ENCODE peak calls at places on chromosomes 11 and 22, in eight cellular contexts. S is body of pancreas, D is IMR-90, F is GM23338, P is left ventricle myocardium inferior, V is A673, K is OCI-LY7, I is kidney. Y is an unnamed sample. For H3K36me3, the result is how much of the 10 kb centered on the place peaks cover.

GRCh38 chr11:15114501-15115475 is at the start of gene INSC:
- DNase-seq in I (no peak), P (peak), F (peak), V (no peak), S (peak), K (no peak), D (peak), Y (no peak)

GRCh38 chr11:62805991-62806441 is 776 bp upstream of the NXF1 start:
- DNase-seq in I (peak), D (no peak), P (no peak), S (no peak), K (peak), F (peak), V (no peak), Y (no peak)

GRCh38 chr11:71566081-71566620 is 788 bp downstream of the KRTAP5-10 start:
- DNase-seq in P (no peak), I (peak), V (no peak), K (no peak), D (no peak), S (no peak), F (no peak), Y (no peak)

GRCh38 chr22:24183321-24184031 is 2.2 kb downstream of the SUSD2 start:
- DNase-seq in S (no peak), D (no peak), V (no peak), I (peak), P (peak), F (no peak), K (no peak), Y (no peak)

GRCh38 chr11:101482556-101483124 is 101.2 kb downstream of the TRPC6 start:
- DNase-seq in I (no peak), P (no peak), K (no peak), S (no peak), V (no peak), D (no peak), F (no peak), Y (no peak)

GRCh38 chr11:113446112-113446511 is 29.1 kb downstream of the DRD2 start:
- DNase-seq in P (no peak), V (no peak), I (no peak), S (no peak), D (no peak), K (no peak), F (no peak), Y (no peak)

GRCh38 chr22:50435701-50436115 is 39.1 kb downstream of the SBF1 start:
- DNase-seq in S (no peak), F (no peak), D (no peak), V (no peak), K (no peak), I (peak), P (no peak), Y (no peak)

GRCh38 chr11:71420455-71421241 is 27.5 kb downstream of the DHCR7 start:
- DNase-seq in P (no peak), I (no peak), D (peak), F (peak), V (peak), S (peak), K (peak), Y (no peak)

GRCh38 chr22:27989758-27990450 is 70.8 kb upstream of the PITPNB start:
- DNase-seq in K (no peak), P (no peak), I (no peak), V (no peak), S (no peak), D (no peak), F (no peak), Y (no peak)

GRCh38 chr11:72955466-72955865 is 141.3 kb downstream of the ATG16L2 start:
- DNase-seq in P (no peak), V (peak), K (no peak), S (no peak), D (no peak), I (no peak), F (no peak), Y (no peak)

GRCh38 chr11:2737876-2738275 is 38.1 kb upstream of the KCNQ1OT1 start:
- DNase-seq in F (no peak), P (peak), I (peak), D (no peak), S (no peak), V (no peak), K (no peak), Y (no peak)

GRCh38 chr11:126146454-126147192 is 64.8 kb downstream of the RPUSD4 start:
- DNase-seq in K (no peak), V (no peak), D (no peak), I (no peak), S (no peak), P (no peak), F (peak), Y (no peak)

GRCh38 chr11:113637636-113638035 is 68.5 kb downstream of the TMPRSS5 start:
- DNase-seq in F (no peak), S (no peak), K (no peak), P (no peak), D (no peak), V (no peak), I (no peak), Y (no peak)

GRCh38 chr11:45332486-45332934 is 46.4 kb upstream of the SYT13 start:
- DNase-seq in S (peak), I (no peak), P (no peak), K (peak), F (peak), D (peak), V (peak), Y (no peak)

GRCh38 chr11:74948546-74948897 is 369 bp downstream of the XRRA1 start:
- DNase-seq in P (no peak), S (no peak), K (peak), I (no peak), F (no peak), D (no peak), V (peak), Y (no peak)

GRCh38 chr11:111176603-111177002 is 68.9 kb upstream of the POU2AF2 start:
- DNase-seq in I (no peak), P (no peak), F (no peak), K (peak), V (no peak), D (no peak), S (no peak), Y (no peak)

GRCh38 chr22:43823353-43823908 is 11.3 kb upstream of the EFCAB6 start:
- DNase-seq in I (peak), K (no peak), V (no peak), D (no peak), P (no peak), S (peak), F (peak), Y (no peak)

GRCh38 chr11:130099356-130099755 is 29.7 kb downstream of the APLP2 start:
- DNase-seq in D (no peak), S (no peak), F (no peak), P (no peak), K (no peak), V (no peak), I (no peak), Y (no peak)

GRCh38 chr22:24400726-24401596 is 26.4 kb upstream of the ADORA2A start:
- DNase-seq in S (no peak), V (no peak), K (peak), I (no peak), F (no peak), D (peak), P (no peak), Y (no peak)

GRCh38 chr11:67644472-67645418 is 5.2 kb upstream of the TBX10 start:
- DNase-seq in I (peak), D (no peak), P (no peak), S (no peak), K (peak), F (peak), V (no peak), Y (no peak)

GRCh38 chr11:75918295-75918694 is 103.3 kb downstream of the UVRAG start:
- DNase-seq in V (no peak), D (no peak), P (no peak), S (no peak), K (no peak), I (no peak), F (no peak), Y (no peak)

GRCh38 chr11:13261600-13262061 is 16.0 kb upstream of the BMAL1 start:
- DNase-seq in S (no peak), I (no peak), V (peak), K (no peak), F (no peak), D (peak), P (no peak), Y (peak)

GRCh38 chr22:40898850-40899357 is 37.0 kb upstream of the DNAJB7 start:
- DNase-seq in V (peak), S (no peak), K (peak), D (peak), P (no peak), F (peak), I (no peak), Y (peak)

GRCh38 chr22:39808087-39808486 is 85.5 kb downstream of the ENTHD1 start:
- DNase-seq in P (no peak), K (peak), S (no peak), V (peak), I (no peak), F (peak), D (peak), Y (no peak)

GRCh38 chr22:17910561-17911311 is 113.6 kb downstream of the MICAL3 start:
- DNase-seq in S (peak), I (peak), V (peak), D (peak), P (peak), F (peak), K (no peak), Y (peak)

GRCh38 chr11:15943418-15944197 is 412.7 kb downstream of the SOX6 start:
- DNase-seq in S (no peak), I (no peak), V (no peak), F (no peak), D (no peak), K (no peak), P (no peak), Y (no peak)

GRCh38 chr11:36354221-36355003 is 58.3 kb downstream of the PRR5L start:
- DNase-seq in K (no peak), P (no peak), V (no peak), F (no peak), S (no peak), I (no peak), D (peak), Y (peak)

GRCh38 chr22:43437871-43438475 is 26.2 kb downstream of the MPPED1 start:
- DNase-seq in I (peak), D (no peak), V (no peak), S (no peak), F (no peak), P (no peak), K (no peak), Y (no peak)

GRCh38 chr22:40273319-40273718 is 73.0 kb upstream of the ADSL start:
- DNase-seq in V (no peak), K (no peak), F (no peak), P (no peak), I (no peak), D (no peak), S (no peak), Y (no peak)

GRCh38 chr22:20430101-20430640 is 7.5 kb downstream of the SCARF2 start:
- DNase-seq in K (no peak), S (no peak), V (no peak), F (no peak), P (no peak), I (peak), D (no peak), Y (no peak)

GRCh38 chr11:65422633-65423515 is at the start of gene NEAT1:
- DNase-seq in P (peak), F (peak), K (peak), S (peak), V (peak), D (peak), I (peak), Y (peak)

DNA sequence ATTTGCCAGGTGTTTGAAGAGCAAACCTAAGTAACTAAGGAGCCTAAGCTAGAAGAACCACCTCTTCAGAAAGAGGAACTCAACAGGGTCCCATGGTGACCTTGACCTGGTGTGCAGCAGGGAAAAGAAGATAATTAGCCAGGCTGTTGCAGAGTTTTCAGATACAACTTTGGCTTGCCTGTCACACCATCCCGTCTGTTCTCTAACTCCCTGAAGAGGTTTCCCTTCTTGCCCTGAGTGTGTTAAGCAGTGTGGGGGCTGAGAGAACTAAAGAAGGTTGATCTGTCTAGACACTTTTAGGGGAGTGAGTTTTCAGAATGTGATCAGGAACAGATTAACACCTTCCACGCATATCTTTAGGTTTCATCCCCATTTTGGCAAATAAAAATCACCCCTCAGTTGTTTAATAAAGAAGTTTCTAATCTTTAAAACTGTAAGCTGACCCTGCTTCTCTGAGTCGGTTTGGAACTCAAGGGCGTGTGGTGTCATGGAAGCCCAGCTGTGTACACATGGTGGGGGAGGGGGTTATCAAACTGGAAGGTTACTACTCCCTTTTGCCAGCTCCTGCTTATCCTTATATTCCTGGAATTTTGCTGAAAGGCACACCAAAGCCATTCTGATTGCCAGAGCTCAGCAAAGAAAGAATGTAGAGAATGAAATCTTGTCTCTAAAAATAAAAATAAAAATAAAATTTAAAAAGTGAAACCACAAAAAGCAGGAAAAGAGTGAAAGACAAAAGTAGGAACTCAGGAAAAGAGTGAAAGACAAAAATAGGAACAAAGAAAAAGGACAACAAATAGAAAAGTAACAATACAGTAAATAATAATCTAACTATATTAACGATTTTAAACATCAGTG is 70.2 kb downstream of the DBX1 start:
- DNase-seq in V (no peak), I (no peak), D (peak), F (peak), S (peak), K (no peak), P (no peak), Y (no peak)
- H3K36me3 ChIP-seq in V (under half), I (under half), D (under half), F (under half), S (under half), K (under half), P (half or more), Y (under half)

GRCh38 chr22:22167791-22168189 is 76.8 kb upstream of the VPREB1 start:
- DNase-seq in P (no peak), D (no peak), I (no peak), K (peak), V (no peak), F (no peak), S (no peak), Y (no peak)

GRCh38 chr22:22169923-22170322 is 74.7 kb upstream of the VPREB1 start:
- DNase-seq in V (no peak), P (no peak), D (no peak), K (no peak), I (no peak), F (no peak), S (no peak), Y (no peak)

GRCh38 chr22:22168941-22169867 is 75.4 kb upstream of the VPREB1 start:
- DNase-seq in D (no peak), S (no peak), K (no peak), I (no peak), F (no peak), V (no peak), P (no peak), Y (no peak)

GRCh38 chr22:22168190-22168940 is 76.2 kb upstream of the VPREB1 start:
- DNase-seq in V (peak), D (peak), P (no peak), S (peak), K (peak), F (peak), I (no peak), Y (no peak)

GRCh38 chr22:22171357-22172218 is 73.0 kb upstream of the VPREB1 start:
- DNase-seq in P (no peak), S (no peak), V (no peak), I (no peak), K (peak), F (peak), D (no peak), Y (no peak)
- TF ChIP-seq CTCF in P (peak), S (no peak), V (peak), I (peak), K (peak), F (peak), D (peak), Y (peak)

DNA sequence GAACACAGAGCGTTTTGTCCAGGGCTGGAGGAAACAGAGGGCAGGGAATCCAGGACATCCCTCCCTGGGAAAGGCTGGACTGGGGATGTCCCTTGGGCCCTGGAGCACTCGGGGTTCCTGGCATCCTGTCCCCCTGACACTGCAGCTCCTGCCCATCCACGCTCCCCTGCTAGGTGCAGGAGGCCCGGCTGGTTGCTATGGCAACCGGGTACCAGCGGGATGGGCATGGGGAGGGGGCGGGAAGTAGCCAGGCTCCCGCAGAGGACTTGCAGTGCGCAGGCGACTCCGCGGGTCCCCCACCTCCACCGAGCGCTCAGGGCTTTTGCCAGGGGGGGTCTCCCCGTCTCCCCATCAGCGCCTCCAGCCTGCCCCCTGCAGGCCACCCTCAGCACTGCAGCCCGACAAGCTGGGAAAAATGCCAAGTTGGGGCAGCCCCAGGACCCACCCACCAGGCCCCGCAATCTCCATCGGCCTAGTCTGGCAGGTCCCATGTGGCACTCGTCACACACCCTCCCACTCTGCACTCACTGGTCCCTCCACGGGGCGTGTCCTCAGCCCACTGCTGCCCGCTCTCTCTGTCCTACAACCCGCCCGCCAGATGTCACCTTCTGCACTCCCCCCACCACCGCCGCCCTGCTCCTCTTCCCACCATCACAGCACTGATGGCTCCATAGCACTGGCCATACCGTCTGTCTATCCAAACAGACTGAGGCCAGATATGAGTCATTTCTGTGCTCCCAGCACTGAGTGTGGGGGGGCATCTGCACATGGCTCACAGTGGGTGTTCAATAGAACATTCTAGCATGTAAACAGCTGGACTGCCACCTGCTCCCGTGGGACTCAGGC is 31.5 kb downstream of the KIAA0930 start:
- DNase-seq in S (no peak), D (peak), I (peak), K (no peak), F (peak), P (no peak), V (peak), Y (no peak)
- H3K36me3 ChIP-seq in S (under half), D (under half), I (under half), K (half or more), F (under half), P (under half), V (under half), Y (under half)

DNA sequence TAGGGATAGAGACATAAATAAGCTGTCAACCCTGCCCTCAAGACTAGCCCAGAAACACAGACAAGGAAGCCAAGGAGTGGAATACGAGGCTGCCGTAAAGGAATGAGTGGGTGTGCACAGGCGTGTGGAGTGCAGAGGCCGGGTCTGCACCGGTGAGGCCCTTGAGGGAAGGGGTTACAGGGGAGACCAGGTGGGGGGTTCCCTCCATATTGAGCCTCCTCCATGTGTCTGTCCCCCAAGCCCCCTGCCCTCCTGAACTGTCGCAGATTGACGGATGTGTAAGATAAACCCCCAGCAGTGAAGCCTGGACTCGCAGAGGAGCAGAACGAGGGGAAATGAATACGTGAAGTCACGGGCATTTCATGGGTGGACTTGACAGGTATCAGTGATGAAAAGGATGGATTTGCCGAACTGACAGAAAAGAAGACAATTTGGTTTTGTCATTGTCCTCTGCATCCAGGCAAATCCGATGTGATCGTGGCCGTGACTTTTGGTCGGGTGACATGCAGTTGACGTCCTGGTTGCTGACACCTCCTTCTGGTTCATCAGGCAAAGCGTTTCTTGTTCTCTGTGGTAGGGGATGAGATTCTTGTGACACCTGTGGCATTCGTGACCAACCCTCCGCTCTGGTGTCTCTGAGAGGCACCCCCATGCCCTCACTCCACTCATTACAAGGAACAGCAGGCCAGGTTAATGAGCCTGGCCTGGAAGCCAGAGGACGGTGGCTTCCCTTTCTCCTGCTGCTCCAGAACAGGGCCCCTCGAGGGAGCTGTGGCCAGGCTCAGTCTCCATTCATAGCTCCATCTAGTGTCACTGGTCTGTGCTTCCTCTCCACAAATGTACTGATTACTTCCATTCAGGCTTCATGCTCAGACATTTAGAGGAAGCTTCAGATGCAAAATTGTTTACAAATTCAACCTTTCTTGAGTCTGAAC is 223.1 kb upstream of the B3GAT1 start:
- DNase-seq in S (no peak), D (no peak), P (no peak), F (peak), I (peak), K (no peak), V (no peak), Y (no peak)
- TF ChIP-seq CTCF in S (no peak), D (no peak), P (peak), F (peak), I (peak), K (no peak), V (peak), Y (no peak)

GRCh38 chr11:21464601-21465193 is 728.2 kb upstream of the ANO5 start:
- DNase-seq in S (no peak), D (no peak), V (no peak), I (no peak), F (no peak), P (no peak), K (no peak), Y (no peak)
- H3K36me3 ChIP-seq in S (under half), D (under half), V (under half), I (under half), F (under half), P (under half), K (under half), Y (under half)

DNA sequence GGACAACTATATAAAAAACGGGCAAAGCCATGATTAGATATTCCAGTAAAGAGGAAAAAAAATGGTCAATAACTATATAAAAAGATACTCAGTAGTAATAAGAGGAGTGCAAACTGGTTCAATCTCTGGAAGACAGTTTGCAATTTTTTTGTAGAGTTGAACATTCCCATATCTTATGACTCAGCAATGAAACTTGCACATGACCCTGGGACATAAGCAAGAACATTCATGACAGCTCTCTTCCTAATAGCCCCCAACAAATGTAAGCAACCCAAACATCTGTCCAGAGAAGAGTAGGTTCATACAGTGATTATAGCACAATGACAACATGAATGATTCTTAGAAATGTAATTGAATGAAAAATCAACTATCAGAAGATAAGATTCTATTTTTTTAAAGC is 21.8 kb upstream of the CSF2RB start:
- DNase-seq in K (no peak), D (no peak), I (no peak), P (no peak), F (no peak), S (no peak), V (no peak), Y (no peak)
- TF ChIP-seq CTCF in K (no peak), D (no peak), I (no peak), P (no peak), F (no peak), S (no peak), V (no peak), Y (no peak)